ENCODE peak calls at places on chromosomes 16 and 17, in eight cellular contexts. Z is memory B cell; X is ascending aorta; C is A673; E is stimulated activated naive B cell treated with anti-CD40 and anti-IgM and Interleukin-4, amounts not matched to agents 10 μg/mL and 1 μg/mL and 100 μg/mL, for 72 hours; G is PC-9; T is GM19239; U is A172. B is an unnamed sample.

GRCh38 chr16:86319871-86320270 is 190.5 kb upstream of the FOXF1 start:
- DNase-seq in Z (no peak), X (no peak), C (no peak), E (no peak), G (no peak), T (no peak), U (no peak), B (no peak)

GRCh38 chr16:58331024-58331707 is 36.3 kb upstream of the PRSS54 start:
- DNase-seq in Z (no peak), X (no peak), C (peak; percentile 50), E (no peak), G (no peak), T (no peak), U (no peak), B (peak; percentile 21)

GRCh38 chr17:2050246-2050866 is 4.5 kb upstream of the HIC1 start:
- DNase-seq in Z (no peak), X (no peak), C (peak; percentile 81), E (peak; percentile 38), G (peak; percentile 55), T (peak; percentile 59), U (peak; percentile 53), B (peak; percentile 68)

GRCh38 chr16:86823895-86824671 is 245.7 kb downstream of the FOXL1 start:
- DNase-seq in Z (no peak), X (no peak), C (no peak), E (no peak), G (no peak), T (no peak), U (peak; percentile 93), B (peak; percentile 64)

GRCh38 chr17:53118948-53119347 is 703.8 kb upstream of the KIF2B start:
- DNase-seq in Z (no peak), X (no peak), C (no peak), E (no peak), G (no peak), T (no peak), U (no peak), B (no peak)

GRCh38 chr17:68019336-68019674 is 16.2 kb upstream of the KPNA2 start:
- DNase-seq in Z (no peak), X (no peak), C (no peak), E (no peak), G (no peak), T (no peak), U (no peak), B (no peak)

GRCh38 chr16:29983420-29984136 is 9.9 kb downstream of the TAOK2 start:
- DNase-seq in Z (no peak), X (no peak), C (no peak), E (no peak), G (no peak), T (no peak), U (no peak), B (no peak)

GRCh38 chr16:2985893-2986355 is 5.7 kb upstream of the PKMYT1 start:
- DNase-seq in Z (no peak), X (no peak), C (no peak), E (no peak), G (no peak), T (no peak), U (no peak), B (no peak)

GRCh38 chr16:82585675-82586074 is 41.1 kb upstream of the CDH13 start:
- DNase-seq in Z (no peak), X (no peak), C (no peak), E (no peak), G (no peak), T (no peak), U (peak; percentile 47), B (no peak)

GRCh38 chr16:189604-190186 is 9.4 kb downstream of the HBQ1 start:
- DNase-seq in Z (no peak), X (no peak), C (no peak), E (no peak), G (no peak), T (no peak), U (no peak), B (no peak)

GRCh38 chr17:80952291-80952690 is 39.4 kb upstream of the CHMP6 start:
- DNase-seq in Z (no peak), X (no peak), C (no peak), E (no peak), G (no peak), T (no peak), U (no peak), B (no peak)

GRCh38 chr16:56389554-56389953 is 35.8 kb downstream of the AMFR start:
- DNase-seq in Z (no peak), X (no peak), C (no peak), E (no peak), G (no peak), T (no peak), U (peak; percentile 86), B (no peak)

GRCh38 chr17:83161298-83162034 is 82.1 kb downstream of the METRNL start:
- DNase-seq in Z (no peak), X (no peak), C (no peak), E (no peak), G (no peak), T (no peak), U (no peak), B (no peak)

GRCh38 chr17:80352216-80352895 is 62.6 kb upstream of the ENDOV start:
- DNase-seq in Z (no peak), X (no peak), C (no peak), E (no peak), G (no peak), T (no peak), U (no peak), B (no peak)

GRCh38 chr17:15264542-15264941 is 584 bp downstream of the PMP22 start:
- DNase-seq in Z (no peak), X (no peak), C (no peak), E (no peak), G (peak; percentile 49), T (no peak), U (no peak), B (peak; percentile 28)

GRCh38 chr16:58459344-58460218 is 40.4 kb upstream of the NDRG4 start:
- DNase-seq in Z (no peak), X (no peak), C (no peak), E (peak; percentile 37), G (peak; percentile 46), T (no peak), U (peak; percentile 96), B (peak; percentile 83)

GRCh38 chr16:22192261-22193133 is 13.6 kb upstream of the EEF2K start:
- DNase-seq in Z (peak; percentile 80), X (peak; percentile 75), C (peak; percentile 33), E (peak; percentile 83), G (peak; percentile 55), T (no peak), U (no peak), B (peak; percentile 92)

GRCh38 chr17:10396529-10397163 is 23.8 kb upstream of the MYH13 start:
- DNase-seq in Z (no peak), X (no peak), C (no peak), E (no peak), G (no peak), T (no peak), U (no peak), B (no peak)

GRCh38 chr16:54060599-54061355 is 225.8 kb downstream of the IRX3 start:
- DNase-seq in Z (no peak), X (no peak), C (no peak), E (no peak), G (no peak), T (no peak), U (no peak), B (no peak)

GRCh38 chr16:72202014-72202413 is 30.1 kb upstream of the PMFBP1 start:
- DNase-seq in Z (no peak), X (no peak), C (no peak), E (no peak), G (no peak), T (no peak), U (peak; percentile 49), B (no peak)

B was measured in SW480.